ENCODE peak calls at places on chromosomes 6 and 20, in eight cellular contexts. E is A549, R is GM13976, A is uterus, Q is GM20000, P is AG09309, U is fibroblast of pulmonary artery, O is HepG2. W is an unnamed sample.
A peak's percentile ranks its signal among the peaks of the same experiment; 100 is the strongest.

GRCh38 chr6:30670760-30671527 is 1.9 kb downstream of the DHX16 start:
- DNase-seq in E (no peak), R (no peak), A (no peak), Q (no peak), P (no peak), U (no peak), O (peak; percentile 45), W (no peak)

GRCh38 chr6:137309078-137309762 is 90.0 kb upstream of the IFNGR1 start:
- DNase-seq in E (peak; percentile 28), R (no peak), A (peak; percentile 29), Q (no peak), P (no peak), U (peak; percentile 70), O (peak; percentile 56), W (no peak)

GRCh38 chr6:149234051-149234962 is 83.2 kb upstream of the TAB2 start:
- DNase-seq in E (no peak), R (no peak), A (no peak), Q (no peak), P (peak; percentile 28), U (peak; percentile 42), O (no peak), W (no peak)

GRCh38 chr20:13245250-13245723 is 24.2 kb downstream of the ISM1 start:
- DNase-seq in E (no peak), R (no peak), A (no peak), Q (no peak), P (no peak), U (no peak), O (peak; percentile 97), W (no peak)

GRCh38 chr20:40050596-40050995 is 638.4 kb downstream of the MAFB start:
- DNase-seq in E (no peak), R (no peak), A (no peak), Q (no peak), P (no peak), U (no peak), O (no peak), W (no peak)

GRCh38 chr6:108768176-108768555 is 80.1 kb upstream of the ARMC2 start:
- DNase-seq in E (no peak), R (no peak), A (no peak), Q (no peak), P (no peak), U (no peak), O (no peak), W (no peak)

GRCh38 chr6:150641398-150642139 is 41.9 kb downstream of the PLEKHG1 start:
- DNase-seq in E (no peak), R (no peak), A (no peak), Q (peak; percentile 35), P (no peak), U (no peak), O (no peak), W (no peak)

GRCh38 chr6:152263582-152263981 is 373.6 kb downstream of the SYNE1 start:
- DNase-seq in E (no peak), R (no peak), A (no peak), Q (no peak), P (no peak), U (no peak), O (no peak), W (no peak)

GRCh38 chr20:44231713-44232468 is 15.2 kb upstream of the GDAP1L1 start:
- DNase-seq in E (peak; percentile 21), R (no peak), A (no peak), Q (no peak), P (no peak), U (no peak), O (peak; percentile 49), W (no peak)

GRCh38 chr6:47734826-47735481 is 36.6 kb downstream of the ADGRF4 start:
- DNase-seq in E (no peak), R (no peak), A (no peak), Q (no peak), P (no peak), U (no peak), O (no peak), W (no peak)

GRCh38 chr20:47992021-47992467 is 206.8 kb upstream of the SULF2 start:
- DNase-seq in E (no peak), R (no peak), A (no peak), Q (no peak), P (no peak), U (no peak), O (no peak), W (no peak)

GRCh38 chr6:149960488-149960887 is 3.3 kb upstream of the ULBP1 start:
- DNase-seq in E (no peak), R (no peak), A (no peak), Q (no peak), P (no peak), U (no peak), O (no peak), W (no peak)

DNA sequence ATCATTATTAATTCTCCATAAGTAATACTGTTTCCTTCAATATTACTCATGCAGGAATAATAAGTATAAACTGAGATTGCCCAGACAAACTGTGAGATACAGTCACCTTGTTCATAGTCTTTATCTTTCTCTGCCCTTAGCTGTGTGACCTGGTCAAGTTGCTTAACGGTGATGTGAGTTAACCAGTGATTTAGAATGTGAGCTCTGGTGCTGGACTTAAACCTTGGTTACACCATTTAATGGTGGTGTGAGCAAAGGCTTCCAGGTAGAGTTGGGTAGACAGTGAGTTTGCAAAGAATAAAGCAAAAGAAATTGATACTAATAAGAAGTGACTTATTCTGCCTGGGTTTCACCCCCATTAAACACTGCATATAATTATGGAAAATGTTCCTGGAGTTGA is 86.2 kb upstream of the DEFB112 start:
- DNase-seq in E (no peak), R (no peak), A (no peak), Q (no peak), P (no peak), U (no peak), O (no peak), W (no peak)
- TF ChIP-seq CTCF in E (no peak), R (no peak), A (no peak), Q (no peak), P (no peak), U (no peak), O (no peak), W (no peak)

DNA sequence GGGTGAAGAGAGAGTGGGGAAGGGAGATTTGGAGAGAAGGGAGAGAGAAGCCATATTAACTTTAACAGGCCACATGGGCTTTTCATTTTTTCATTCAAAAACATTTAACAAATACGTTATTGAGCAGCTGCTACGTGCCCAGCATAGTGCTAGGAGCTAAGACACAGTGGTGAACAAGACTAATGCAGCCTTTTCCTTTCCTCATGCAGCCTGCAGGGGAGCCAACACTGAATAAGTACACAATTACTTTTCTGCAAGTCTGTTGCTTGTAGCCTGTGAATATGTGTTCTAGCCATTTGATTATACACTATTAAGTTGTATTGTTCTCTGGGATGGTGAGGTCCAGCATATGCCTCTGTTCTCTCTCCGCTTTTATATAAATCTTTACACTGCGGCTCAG is 1.9 kb upstream of the BLOC1S5 start:
- DNase-seq in E (no peak), R (no peak), A (no peak), Q (no peak), P (no peak), U (no peak), O (no peak), W (no peak)
- TF ChIP-seq CTCF in E (no peak), R (peak; percentile 6), A (no peak), Q (no peak), P (no peak), U (peak; percentile 11), O (no peak), W (peak; percentile 45)

GRCh38 chr6:12291785-12292604 is 1.8 kb downstream of the EDN1 start:
- DNase-seq in E (peak; percentile 64), R (peak; percentile 54), A (no peak), Q (peak; percentile 54), P (no peak), U (peak; percentile 62), O (peak; percentile 73), W (no peak)
- TF ChIP-seq CTCF in E (peak; percentile 45), R (peak; percentile 27), A (no peak), Q (peak; percentile 28), P (no peak), U (peak; percentile 36), O (peak; percentile 86), W (peak; percentile 37)

GRCh38 chr6:79762370-79762769 is 131.2 kb downstream of the SH3BGRL2 start:
- DNase-seq in E (peak; percentile 23), R (no peak), A (no peak), Q (no peak), P (no peak), U (peak; percentile 17), O (no peak), W (no peak)
- TF ChIP-seq CTCF in E (no peak), R (no peak), A (no peak), Q (no peak), P (peak; percentile 16), U (peak; percentile 36), O (peak; percentile 22), W (no peak)

DNA sequence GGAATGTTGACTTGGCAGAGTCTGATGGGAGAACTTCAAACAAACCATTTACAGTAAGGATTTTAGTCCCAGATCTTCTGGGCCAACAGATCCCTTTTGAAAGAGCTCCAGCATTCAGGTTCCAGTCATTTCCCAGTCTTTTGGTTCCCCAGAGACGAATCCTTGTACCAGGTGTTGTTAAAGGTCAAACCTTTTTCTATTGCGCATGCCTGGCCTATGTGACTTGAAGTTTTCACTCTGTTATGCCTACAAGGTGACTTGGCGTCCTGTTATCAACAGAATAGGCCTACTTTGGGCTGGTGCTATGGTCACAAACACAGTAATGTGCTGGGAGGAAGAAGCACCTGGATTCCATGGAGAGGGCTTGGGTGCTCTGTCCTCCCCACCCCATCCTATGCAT is 52.3 kb downstream of the PXDC1 start:
- DNase-seq in E (no peak), R (no peak), A (no peak), Q (no peak), P (no peak), U (no peak), O (no peak), W (no peak)
- TF ChIP-seq CTCF in E (no peak), R (no peak), A (no peak), Q (no peak), P (no peak), U (no peak), O (no peak), W (no peak)

DNA sequence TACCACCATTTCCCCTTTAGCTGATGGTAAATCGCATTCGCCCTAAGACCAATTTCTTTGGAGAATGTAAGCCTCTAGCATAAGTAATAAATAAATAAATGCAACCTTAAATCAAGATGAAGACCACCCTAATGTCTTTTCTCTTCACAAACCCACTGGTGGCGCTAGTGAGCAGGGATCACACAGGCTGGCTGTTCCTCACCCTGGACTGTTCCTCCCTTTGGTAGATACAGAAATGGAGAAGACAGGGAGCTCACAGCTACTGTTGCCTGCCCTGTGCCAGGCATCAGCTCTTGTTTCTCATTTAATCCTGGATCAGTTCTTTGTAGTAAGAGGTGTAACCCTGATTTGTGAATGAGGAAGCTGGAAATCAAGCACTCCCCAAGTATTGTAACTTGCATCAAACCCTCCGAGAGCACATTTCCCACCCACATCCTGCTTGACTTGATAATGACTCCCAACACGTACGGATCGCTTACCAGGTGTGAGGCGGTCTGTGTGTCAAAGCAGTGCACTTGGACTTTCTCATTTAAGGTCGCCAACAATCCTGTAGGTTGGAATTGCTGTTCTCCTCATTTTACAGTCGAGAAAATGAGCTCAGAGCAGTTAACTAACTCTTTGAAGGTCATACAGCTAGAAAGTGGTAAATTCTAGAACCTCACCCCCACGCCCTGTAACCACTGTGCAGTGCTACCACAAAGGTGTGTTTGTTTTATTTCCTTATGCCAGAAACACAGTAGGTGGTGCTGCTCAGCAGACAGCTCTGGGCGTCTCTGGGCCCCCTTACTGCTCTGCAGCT is 236.2 kb downstream of the TSHZ2 start:
- DNase-seq in E (peak; percentile 23), R (no peak), A (no peak), Q (no peak), P (no peak), U (no peak), O (no peak), W (no peak)
- TF ChIP-seq CTCF in E (no peak), R (no peak), A (no peak), Q (no peak), P (no peak), U (no peak), O (peak; percentile 27), W (peak; percentile 35)